ENCODE peak calls at places on chromosomes 3 and 15, in nine cellular contexts. One of them, this sample, is unnamed.

GRCh38 chr15:80440024-80440423 is 35.8 kb downstream of the ARNT2 start:
- DNase-seq in Peyer's patch: no peak
- DNase-seq in fibroblast of lung: no peak
- DNase-seq in left ventricle myocardium inferior: no peak
- DNase-seq in sigmoid colon: no peak
- DNase-seq in RWPE1: no peak
- DNase-seq in cardiac muscle cell: no peak
- DNase-seq in thyroid gland: no peak
- DNase-seq in OCI-LY7: no peak
- DNase-seq in this sample: no peak

GRCh38 chr3:48273594-48274211 is 32.8 kb downstream of the ZNF589 start:
- DNase-seq in Peyer's patch: peak; percentile 76
- DNase-seq in fibroblast of lung: peak; percentile 48
- DNase-seq in left ventricle myocardium inferior: no peak
- DNase-seq in sigmoid colon: peak; percentile 66
- DNase-seq in RWPE1: peak; percentile 51
- DNase-seq in cardiac muscle cell: peak; percentile 73
- DNase-seq in thyroid gland: peak; percentile 51
- DNase-seq in OCI-LY7: peak; percentile 76
- DNase-seq in this sample: no peak

GRCh38 chr3:63279442-63279841 is 1.3 kb downstream of the SYNPR start:
- DNase-seq in Peyer's patch: no peak
- DNase-seq in fibroblast of lung: no peak
- DNase-seq in left ventricle myocardium inferior: no peak
- DNase-seq in sigmoid colon: no peak
- DNase-seq in RWPE1: no peak
- DNase-seq in cardiac muscle cell: no peak
- DNase-seq in thyroid gland: no peak
- DNase-seq in OCI-LY7: no peak
- DNase-seq in this sample: no peak

GRCh38 chr3:99892332-99892731 is 74.7 kb downstream of the CMSS1 start:
- DNase-seq in Peyer's patch: no peak
- DNase-seq in fibroblast of lung: no peak
- DNase-seq in left ventricle myocardium inferior: no peak
- DNase-seq in sigmoid colon: no peak
- DNase-seq in RWPE1: no peak
- DNase-seq in cardiac muscle cell: no peak
- DNase-seq in thyroid gland: no peak
- DNase-seq in OCI-LY7: no peak
- DNase-seq in this sample: no peak

GRCh38 chr3:172751188-172751571 is 654 bp downstream of the ECT2 start:
- DNase-seq in Peyer's patch: no peak
- DNase-seq in fibroblast of lung: no peak
- DNase-seq in left ventricle myocardium inferior: no peak
- DNase-seq in sigmoid colon: no peak
- DNase-seq in RWPE1: peak; percentile 30
- DNase-seq in cardiac muscle cell: peak; percentile 34
- DNase-seq in thyroid gland: no peak
- DNase-seq in OCI-LY7: peak; percentile 63
- DNase-seq in this sample: no peak

GRCh38 chr3:148464246-148464645 is 233.5 kb upstream of the AGTR1 start:
- DNase-seq in Peyer's patch: no peak
- DNase-seq in fibroblast of lung: peak; percentile 42
- DNase-seq in left ventricle myocardium inferior: no peak
- DNase-seq in sigmoid colon: no peak
- DNase-seq in RWPE1: no peak
- DNase-seq in cardiac muscle cell: peak; percentile 14
- DNase-seq in thyroid gland: no peak
- DNase-seq in OCI-LY7: no peak
- DNase-seq in this sample: no peak

GRCh38 chr15:63985221-63986184 is 60.8 kb downstream of the DAPK2 start:
- DNase-seq in Peyer's patch: peak; percentile 54
- DNase-seq in fibroblast of lung: no peak
- DNase-seq in left ventricle myocardium inferior: peak; percentile 83
- DNase-seq in sigmoid colon: peak; percentile 88
- DNase-seq in RWPE1: no peak
- DNase-seq in cardiac muscle cell: no peak
- DNase-seq in thyroid gland: peak; percentile 92
- DNase-seq in OCI-LY7: no peak
- DNase-seq in this sample: no peak

GRCh38 chr3:98114264-98114663 is 16.3 kb upstream of the OR5H1 start:
- DNase-seq in Peyer's patch: no peak
- DNase-seq in fibroblast of lung: no peak
- DNase-seq in left ventricle myocardium inferior: no peak
- DNase-seq in sigmoid colon: no peak
- DNase-seq in RWPE1: no peak
- DNase-seq in cardiac muscle cell: no peak
- DNase-seq in thyroid gland: no peak
- DNase-seq in OCI-LY7: no peak
- DNase-seq in this sample: no peak

GRCh38 chr15:40329804-40330203 is 6.3 kb downstream of the INAFM2 start:
- DNase-seq in Peyer's patch: no peak
- DNase-seq in fibroblast of lung: no peak
- DNase-seq in left ventricle myocardium inferior: no peak
- DNase-seq in sigmoid colon: peak; percentile 72
- DNase-seq in RWPE1: no peak
- DNase-seq in cardiac muscle cell: peak; percentile 36
- DNase-seq in thyroid gland: no peak
- DNase-seq in OCI-LY7: no peak
- DNase-seq in this sample: no peak
- H3K27ac ChIP-seq in Peyer's patch: no peak overlapping the region
- H3K27ac ChIP-seq in fibroblast of lung: no peak overlapping the region
- H3K27ac ChIP-seq in left ventricle myocardium inferior: peak overlapping the region; percentile 99
- H3K27ac ChIP-seq in sigmoid colon: peak overlapping the region; percentile 99
- H3K27ac ChIP-seq in RWPE1: peak overlapping the region; percentile 32
- H3K27ac ChIP-seq in cardiac muscle cell: peak overlapping the region; percentile 99
- H3K27ac ChIP-seq in thyroid gland: peak overlapping the region; percentile 95
- H3K27ac ChIP-seq in OCI-LY7: no peak overlapping the region
- H3K27ac ChIP-seq in this sample: peak overlapping the region; percentile 76

GRCh38 chr3:177615015-177615414 is 417.7 kb upstream of the TBL1XR1 start:
- DNase-seq in Peyer's patch: peak; percentile 70
- DNase-seq in fibroblast of lung: peak; percentile 99
- DNase-seq in left ventricle myocardium inferior: peak; percentile 81
- DNase-seq in sigmoid colon: peak; percentile 81
- DNase-seq in RWPE1: peak; percentile 46
- DNase-seq in cardiac muscle cell: peak; percentile 99
- DNase-seq in thyroid gland: peak; percentile 79
- DNase-seq in OCI-LY7: no peak
- DNase-seq in this sample: peak; percentile 55
- H3K27ac ChIP-seq in Peyer's patch: no peak overlapping the region
- H3K27ac ChIP-seq in fibroblast of lung: peak overlapping the region; percentile 10
- H3K27ac ChIP-seq in left ventricle myocardium inferior: peak overlapping the region; percentile 21
- H3K27ac ChIP-seq in sigmoid colon: no peak overlapping the region
- H3K27ac ChIP-seq in RWPE1: no peak overlapping the region
- H3K27ac ChIP-seq in cardiac muscle cell: no peak overlapping the region
- H3K27ac ChIP-seq in thyroid gland: peak overlapping the region; percentile 39
- H3K27ac ChIP-seq in OCI-LY7: no peak overlapping the region
- H3K27ac ChIP-seq in this sample: no peak overlapping the region

DNA sequence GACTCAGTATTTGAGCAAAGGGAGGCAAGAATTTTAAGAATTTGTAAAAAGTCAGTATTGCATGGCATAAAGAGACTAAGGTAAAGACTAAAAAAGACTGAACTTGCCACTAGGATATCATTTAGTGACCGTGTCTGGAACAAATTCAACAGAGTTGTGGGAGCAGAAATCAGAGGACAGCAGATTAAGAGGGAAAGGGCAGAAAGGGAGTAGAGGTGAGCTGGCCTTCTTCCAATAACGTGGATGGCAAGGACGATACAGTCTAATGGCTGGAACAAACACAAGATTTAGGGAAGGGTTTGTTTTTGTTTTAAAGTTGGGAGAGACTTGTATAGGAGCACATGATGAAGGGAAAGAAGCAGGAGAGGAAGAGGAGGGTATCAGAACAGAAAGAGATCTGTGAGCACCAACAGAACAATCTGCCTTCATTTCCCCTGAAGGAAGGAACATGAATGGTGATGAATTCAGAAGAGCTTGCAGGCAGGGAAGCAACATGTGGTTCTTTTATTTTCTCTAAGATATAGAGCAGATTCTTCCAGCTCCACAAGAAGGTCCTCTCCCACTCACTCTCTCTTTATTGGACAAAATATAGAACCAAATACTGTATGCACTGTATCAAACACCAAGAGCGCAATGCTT is 8.6 kb downstream of the VGLL4 start:
- DNase-seq in Peyer's patch: no peak
- DNase-seq in fibroblast of lung: no peak
- DNase-seq in left ventricle myocardium inferior: no peak
- DNase-seq in sigmoid colon: no peak
- DNase-seq in RWPE1: no peak
- DNase-seq in cardiac muscle cell: no peak
- DNase-seq in thyroid gland: no peak
- DNase-seq in OCI-LY7: no peak
- DNase-seq in this sample: no peak
- H3K27ac ChIP-seq in Peyer's patch: no peak overlapping the region
- H3K27ac ChIP-seq in fibroblast of lung: no peak overlapping the region
- H3K27ac ChIP-seq in left ventricle myocardium inferior: peak overlapping the region; percentile 97
- H3K27ac ChIP-seq in sigmoid colon: peak overlapping the region; percentile 28
- H3K27ac ChIP-seq in RWPE1: no peak overlapping the region
- H3K27ac ChIP-seq in cardiac muscle cell: no peak overlapping the region
- H3K27ac ChIP-seq in thyroid gland: peak overlapping the region; percentile 13
- H3K27ac ChIP-seq in OCI-LY7: no peak overlapping the region
- H3K27ac ChIP-seq in this sample: no peak overlapping the region

GRCh38 chr3:122021037-122021436 is 1.0 kb downstream of the ILDR1 start:
- DNase-seq in Peyer's patch: no peak
- DNase-seq in fibroblast of lung: no peak
- DNase-seq in left ventricle myocardium inferior: no peak
- DNase-seq in sigmoid colon: no peak
- DNase-seq in RWPE1: no peak
- DNase-seq in cardiac muscle cell: no peak
- DNase-seq in thyroid gland: no peak
- DNase-seq in OCI-LY7: no peak
- DNase-seq in this sample: no peak

GRCh38 chr3:122014741-122015140 is 7.3 kb downstream of the ILDR1 start:
- DNase-seq in Peyer's patch: no peak
- DNase-seq in fibroblast of lung: no peak
- DNase-seq in left ventricle myocardium inferior: no peak
- DNase-seq in sigmoid colon: no peak
- DNase-seq in RWPE1: no peak
- DNase-seq in cardiac muscle cell: no peak
- DNase-seq in thyroid gland: no peak
- DNase-seq in OCI-LY7: no peak
- DNase-seq in this sample: no peak

GRCh38 chr3:122021811-122022401 is at the start of gene ILDR1:
- DNase-seq in Peyer's patch: peak; percentile 83
- DNase-seq in fibroblast of lung: no peak
- DNase-seq in left ventricle myocardium inferior: no peak
- DNase-seq in sigmoid colon: no peak
- DNase-seq in RWPE1: peak; percentile 63
- DNase-seq in cardiac muscle cell: no peak
- DNase-seq in thyroid gland: peak; percentile 80
- DNase-seq in OCI-LY7: peak; percentile 78
- DNase-seq in this sample: no peak

GRCh38 chr3:122023335-122023734 is 1.3 kb upstream of the ILDR1 start:
- DNase-seq in Peyer's patch: no peak
- DNase-seq in fibroblast of lung: no peak
- DNase-seq in left ventricle myocardium inferior: no peak
- DNase-seq in sigmoid colon: no peak
- DNase-seq in RWPE1: no peak
- DNase-seq in cardiac muscle cell: no peak
- DNase-seq in thyroid gland: no peak
- DNase-seq in OCI-LY7: peak; percentile 59
- DNase-seq in this sample: no peak

DNA sequence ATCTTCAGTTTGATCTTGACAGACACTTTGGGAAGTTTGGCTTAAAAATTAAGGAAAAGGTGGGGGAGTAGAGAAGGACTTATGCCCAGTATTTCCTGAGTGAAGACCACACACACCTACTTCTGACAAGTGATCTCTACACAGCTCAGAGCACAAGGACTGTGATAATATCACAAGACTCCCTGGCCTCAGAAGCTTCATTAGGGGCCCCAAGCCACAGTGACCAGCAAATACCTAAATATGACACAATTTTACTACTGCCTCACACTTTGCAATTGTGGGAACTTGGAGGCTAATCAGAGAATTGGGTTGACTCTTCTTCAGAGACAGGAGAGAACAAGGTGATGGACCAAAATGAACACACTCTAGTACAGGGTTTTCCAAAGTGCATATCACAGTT is 2.6 kb downstream of the ILDR1 start:
- DNase-seq in Peyer's patch: no peak
- DNase-seq in fibroblast of lung: no peak
- DNase-seq in left ventricle myocardium inferior: no peak
- DNase-seq in sigmoid colon: no peak
- DNase-seq in RWPE1: no peak
- DNase-seq in cardiac muscle cell: no peak
- DNase-seq in thyroid gland: no peak
- DNase-seq in OCI-LY7: no peak
- DNase-seq in this sample: no peak
- H3K27ac ChIP-seq in Peyer's patch: no peak overlapping the region
- H3K27ac ChIP-seq in fibroblast of lung: no peak overlapping the region
- H3K27ac ChIP-seq in left ventricle myocardium inferior: no peak overlapping the region
- H3K27ac ChIP-seq in sigmoid colon: no peak overlapping the region
- H3K27ac ChIP-seq in RWPE1: no peak overlapping the region
- H3K27ac ChIP-seq in cardiac muscle cell: no peak overlapping the region
- H3K27ac ChIP-seq in thyroid gland: no peak overlapping the region
- H3K27ac ChIP-seq in OCI-LY7: no peak overlapping the region
- H3K27ac ChIP-seq in this sample: no peak overlapping the region

DNA sequence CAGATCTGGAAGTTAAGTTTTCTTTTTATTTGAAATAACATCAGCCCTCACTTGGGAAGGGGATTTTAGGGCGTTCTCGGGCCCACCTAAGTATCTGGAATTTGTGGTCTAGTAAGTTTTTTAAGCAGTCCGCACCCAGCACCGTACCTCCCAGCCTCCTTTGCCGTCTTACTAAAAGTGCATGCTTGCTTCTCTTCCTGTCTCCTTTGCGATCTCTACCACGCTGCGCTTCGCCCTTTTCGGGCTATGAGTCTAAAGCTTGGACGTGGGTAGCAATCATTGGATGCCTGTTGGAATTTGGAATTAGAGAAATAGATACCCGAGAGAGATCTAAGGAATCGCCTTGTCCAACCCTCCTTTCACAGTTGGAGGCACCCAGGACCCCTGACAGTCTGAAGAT is 1.1 kb downstream of the THSD4 start:
- DNase-seq in Peyer's patch: no peak
- DNase-seq in fibroblast of lung: no peak
- DNase-seq in left ventricle myocardium inferior: no peak
- DNase-seq in sigmoid colon: no peak
- DNase-seq in RWPE1: peak; percentile 61
- DNase-seq in cardiac muscle cell: no peak
- DNase-seq in thyroid gland: no peak
- DNase-seq in OCI-LY7: no peak
- DNase-seq in this sample: no peak
- H3K27ac ChIP-seq in Peyer's patch: no peak overlapping the region
- H3K27ac ChIP-seq in fibroblast of lung: peak overlapping the region; percentile 86
- H3K27ac ChIP-seq in left ventricle myocardium inferior: peak overlapping the region; percentile 96
- H3K27ac ChIP-seq in sigmoid colon: no peak overlapping the region
- H3K27ac ChIP-seq in RWPE1: peak overlapping the region; percentile 88
- H3K27ac ChIP-seq in cardiac muscle cell: no peak overlapping the region
- H3K27ac ChIP-seq in thyroid gland: peak overlapping the region; percentile 70
- H3K27ac ChIP-seq in OCI-LY7: no peak overlapping the region
- H3K27ac ChIP-seq in this sample: peak overlapping the region; percentile 97